ENCODE peak calls at places on chromosomes 7 and 10, in four cellular contexts. D is H1, O is GM12878, X is K562. I is an unnamed sample.

GRCh38 chr7:142553216-142553615 is 196.1 kb upstream of the PRSS1 start:
- DNase-seq in O (no peak), D (no peak), X (no peak), I (no peak)

GRCh38 chr10:5861269-5862031 is 28.2 kb downstream of the ANKRD16 start:
- DNase-seq in D (no peak), X (peak), O (no peak), I (peak)

GRCh38 chr10:123147635-123148413 is at the start of gene HMX2:
- DNase-seq in O (no peak), X (peak), D (no peak), I (peak)

GRCh38 chr7:127107601-127108007 is 145.1 kb downstream of the GRM8 start:
- DNase-seq in X (peak), O (peak), D (no peak), I (peak)

GRCh38 chr7:90530263-90530662 is 60.8 kb downstream of the PTTG1IP2 start:
- DNase-seq in O (no peak), D (no peak), X (no peak), I (no peak)

GRCh38 chr10:133464582-133465031 is 10.9 kb downstream of the SCART1 start:
- DNase-seq in O (no peak), X (no peak), D (no peak), I (no peak)

GRCh38 chr7:129169705-129170319 is 18.6 kb upstream of the SMO start:
- DNase-seq in O (no peak), X (no peak), D (no peak), I (no peak)

GRCh38 chr10:6530211-6530840 is 49.8 kb downstream of the PRKCQ start:
- DNase-seq in O (no peak), D (no peak), X (no peak), I (no peak)

GRCh38 chr10:96073722-96074121 is 30.3 kb downstream of the CCNJ start:
- DNase-seq in O (no peak), D (no peak), X (peak), I (no peak)

GRCh38 chr10:69473304-69473985 is 22.2 kb downstream of the TSPAN15 start:
- DNase-seq in X (no peak), D (no peak), O (no peak), I (no peak)

GRCh38 chr7:157829491-157829890 is 492.7 kb downstream of the DNAJB6 start:
- DNase-seq in O (no peak), X (no peak), D (no peak), I (no peak)

GRCh38 chr10:93821051-93821772 is 63.5 kb downstream of the LGI1 start:
- DNase-seq in X (peak), D (no peak), O (no peak), I (peak)

GRCh38 chr10:13340626-13341370 is 7.3 kb downstream of the SEPHS1 start:
- DNase-seq in X (no peak), D (no peak), O (peak), I (no peak)

GRCh38 chr10:118557946-118558345 is 37.5 kb downstream of the PRLHR start:
- DNase-seq in D (no peak), O (no peak), X (no peak), I (no peak)

GRCh38 chr7:101681170-101682007 is 52.3 kb upstream of the MYL10 start:
- DNase-seq in X (no peak), O (no peak), D (no peak), I (no peak)

GRCh38 chr10:6300106-6300783 is 97.5 kb downstream of the PFKFB3 start:
- DNase-seq in X (no peak), O (peak), D (no peak), I (no peak)

GRCh38 chr10:112912441-112912911 is 37.6 kb upstream of the TCF7L2 start:
- DNase-seq in X (peak), O (no peak), D (no peak), I (peak)

GRCh38 chr7:71408276-71408675 is 276.3 kb downstream of the GALNT17 start:
- DNase-seq in X (no peak), D (no peak), O (no peak), I (no peak)

GRCh38 chr10:110498087-110498981 is 627 bp downstream of the DUSP5 start:
- DNase-seq in O (no peak), D (no peak), X (peak), I (no peak)

GRCh38 chr7:143979359-143979758 is 20.8 kb upstream of the OR6B1 start:
- DNase-seq in O (no peak), D (no peak), X (no peak), I (peak)

GRCh38 chr7:55066938-55067337 is 48.1 kb downstream of the EGFR start:
- DNase-seq in X (no peak), O (no peak), D (no peak), I (no peak)
- TF ChIP-seq BRCA1 in X (no peak), O (no peak), D (no peak), I (no peak)

GRCh38 chr7:22238354-22239311 is 118.3 kb downstream of the RAPGEF5 start:
- DNase-seq in X (no peak), O (no peak), D (no peak), I (no peak)
- TF ChIP-seq BRCA1 in X (no peak), O (no peak), D (no peak), I (no peak)

GRCh38 chr7:94975316-94975715 is 67.9 kb downstream of the PPP1R9A start:
- DNase-seq in D (no peak), O (no peak), X (no peak), I (peak)
- TF ChIP-seq BRCA1 in D (no peak), O (no peak), X (no peak), I (no peak)

GRCh38 chr7:21304836-21305235 is 123.0 kb upstream of the SP4 start:
- DNase-seq in O (no peak), D (no peak), X (no peak), I (no peak)
- TF ChIP-seq BRCA1 in O (no peak), D (no peak), X (no peak), I (no peak)